ENCODE peak calls at places on chromosomes 16 and 17, in nine cellular contexts. T is IMR-90, R is PC-9, J is neural progenitor cell, L is fibroblast of lung, B is A549, A is endothelial cell of umbilical vein, O is DND-41, E is neuronal stem cell. I is an unnamed sample.

GRCh38 chr16:12089492-12090161 is 113.1 kb downstream of the SNX29 start:
- DNase-seq in T (peak; percentile 81), R (no peak), J (peak; percentile 50), L (peak; percentile 50), B (no peak), A (peak; percentile 73), O (no peak), E (no peak), I (no peak)

GRCh38 chr17:869067-869466 is 86.9 kb downstream of the MRM3 start:
- DNase-seq in T (peak; percentile 68), R (no peak), J (no peak), L (peak; percentile 78), B (no peak), A (no peak), O (no peak), E (no peak), I (no peak)

GRCh38 chr16:2814757-2815298 is 2.2 kb upstream of the PRSS21 start:
- DNase-seq in T (no peak), R (no peak), J (no peak), L (no peak), B (no peak), A (no peak), O (no peak), E (no peak), I (no peak)

GRCh38 chr16:58636474-58636873 is 6.8 kb upstream of the CNOT1 start:
- DNase-seq in T (no peak), R (no peak), J (no peak), L (no peak), B (no peak), A (no peak), O (no peak), E (no peak), I (no peak)

GRCh38 chr17:57899822-57900221 is 50.0 kb upstream of the MRPS23 start:
- DNase-seq in T (no peak), R (peak; percentile 81), J (no peak), L (no peak), B (peak; percentile 68), A (no peak), O (no peak), E (no peak), I (no peak)

GRCh38 chr17:45870342-45870974 is 23.9 kb upstream of the MAPT start:
- DNase-seq in T (no peak), R (no peak), J (no peak), L (no peak), B (no peak), A (no peak), O (no peak), E (no peak), I (no peak)

GRCh38 chr16:12317121-12317810 is 340.7 kb downstream of the SNX29 start:
- DNase-seq in T (no peak), R (no peak), J (no peak), L (no peak), B (no peak), A (no peak), O (no peak), E (no peak), I (no peak)

GRCh38 chr17:17516941-17517720 is 20.9 kb upstream of the RASD1 start:
- DNase-seq in T (no peak), R (no peak), J (no peak), L (no peak), B (no peak), A (no peak), O (no peak), E (no peak), I (no peak)

GRCh38 chr16:67235816-67236547 is 9.1 kb downstream of the TMEM208 start:
- DNase-seq in T (no peak), R (no peak), J (no peak), L (no peak), B (no peak), A (no peak), O (peak; percentile 86), E (no peak), I (peak; percentile 62)
- H3K4me2 ChIP-seq in T (no peak overlapping the region), R (no peak overlapping the region), J (no peak overlapping the region), L (no peak overlapping the region), B (no peak overlapping the region), A (no peak overlapping the region), O (peak overlapping the region; percentile 57), E (no peak overlapping the region), I (peak overlapping the region; percentile 39)

GRCh38 chr17:82830249-82830661 is 9.6 kb downstream of the ZNF750 start:
- DNase-seq in T (peak; percentile 10), R (no peak), J (no peak), L (peak; percentile 54), B (no peak), A (no peak), O (no peak), E (no peak), I (no peak)

GRCh38 chr17:82831041-82831817 is 8.6 kb downstream of the ZNF750 start:
- DNase-seq in T (no peak), R (no peak), J (no peak), L (no peak), B (no peak), A (no peak), O (no peak), E (no peak), I (no peak)

GRCh38 chr17:82832411-82832810 is 7.4 kb downstream of the ZNF750 start:
- DNase-seq in T (no peak), R (no peak), J (no peak), L (no peak), B (no peak), A (no peak), O (peak; percentile 29), E (no peak), I (no peak)

GRCh38 chr17:82832881-82833475 is 6.8 kb downstream of the ZNF750 start:
- DNase-seq in T (no peak), R (no peak), J (no peak), L (no peak), B (no peak), A (no peak), O (no peak), E (no peak), I (no peak)

GRCh38 chr17:82831818-82832200 is 8.0 kb downstream of the ZNF750 start:
- DNase-seq in T (no peak), R (no peak), J (no peak), L (no peak), B (no peak), A (no peak), O (no peak), E (no peak), I (no peak)
- H3K4me3 ChIP-seq in T (no peak overlapping the region), R (no peak overlapping the region), J (no peak overlapping the region), L (no peak overlapping the region), B (no peak overlapping the region), A (no peak overlapping the region), O (no peak overlapping the region), E (no peak overlapping the region), I (no peak overlapping the region)

DNA sequence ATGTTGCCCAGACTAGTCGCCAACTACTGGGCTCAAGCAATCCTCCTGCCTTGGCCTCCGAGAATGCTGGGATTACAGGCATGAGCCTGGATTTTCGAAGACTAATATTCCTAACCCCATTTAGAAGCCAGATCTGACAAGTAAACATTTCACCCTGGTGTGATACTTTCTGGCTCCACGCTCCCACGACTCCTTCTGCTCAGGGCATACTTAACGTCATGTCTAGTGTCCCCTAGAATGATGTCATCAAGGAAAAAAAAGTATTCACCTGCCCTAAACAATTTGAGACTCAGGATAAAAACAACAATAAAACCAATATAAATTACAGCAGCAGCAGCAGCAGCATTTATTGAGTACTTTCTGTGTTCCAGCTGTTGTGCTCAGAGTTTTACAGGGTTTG is 13.2 kb downstream of the ITGB3 start:
- DNase-seq in T (peak; percentile 51), R (peak; percentile 9), J (no peak), L (peak; percentile 39), B (no peak), A (no peak), O (no peak), E (no peak), I (no peak)
- H3K4me2 ChIP-seq in T (no peak overlapping the region), R (peak overlapping the region; percentile 52), J (no peak overlapping the region), L (peak overlapping the region; percentile 16), B (no peak overlapping the region), A (no peak overlapping the region), O (no peak overlapping the region), E (no peak overlapping the region), I (no peak overlapping the region)

DNA sequence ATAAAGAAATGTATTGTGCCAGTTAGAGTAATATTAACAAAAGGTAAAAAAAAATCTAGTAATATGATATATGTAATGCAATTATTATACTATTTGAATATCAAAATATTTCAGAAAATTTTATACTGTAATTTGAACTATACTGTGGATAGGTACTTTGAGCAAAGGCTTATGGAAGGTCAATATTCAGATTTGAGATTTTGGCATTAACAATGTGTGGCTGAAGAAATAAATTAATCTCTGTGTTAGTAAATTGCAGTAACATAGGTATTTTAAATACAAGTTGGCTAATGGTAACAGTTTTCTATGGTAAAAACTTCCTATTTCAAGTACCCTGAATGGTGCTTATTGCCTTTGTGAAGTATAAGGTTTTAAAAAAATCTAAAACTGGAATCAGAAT is 23.2 kb upstream of the NACA2 start:
- DNase-seq in T (no peak), R (no peak), J (no peak), L (no peak), B (no peak), A (no peak), O (no peak), E (no peak), I (no peak)
- H3K4me3 ChIP-seq in T (no peak overlapping the region), R (no peak overlapping the region), J (no peak overlapping the region), L (no peak overlapping the region), B (no peak overlapping the region), A (no peak overlapping the region), O (no peak overlapping the region), E (no peak overlapping the region), I (no peak overlapping the region)

GRCh38 chr16:16032271-16032979 is 83.0 kb downstream of the ABCC1 start:
- DNase-seq in T (peak; percentile 58), R (no peak), J (no peak), L (peak; percentile 33), B (no peak), A (no peak), O (no peak), E (no peak), I (no peak)
- H3K4me2 ChIP-seq in T (no peak overlapping the region), R (no peak overlapping the region), J (no peak overlapping the region), L (no peak overlapping the region), B (no peak overlapping the region), A (no peak overlapping the region), O (no peak overlapping the region), E (no peak overlapping the region), I (no peak overlapping the region)

DNA sequence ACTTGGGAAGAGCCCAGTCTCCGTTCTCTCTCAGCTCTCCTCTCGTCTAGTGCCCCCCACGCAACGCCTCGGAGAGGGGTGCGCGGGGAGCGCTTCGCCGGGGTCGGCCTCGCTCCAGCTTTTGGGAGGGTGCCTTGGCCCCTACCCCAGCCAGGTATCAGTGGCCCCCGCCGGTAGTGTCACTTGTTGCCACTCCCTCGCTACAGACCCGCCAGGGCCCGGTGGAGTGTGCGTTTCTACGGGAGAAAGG is 786 bp upstream of the CDH11 start:
- DNase-seq in T (no peak), R (no peak), J (no peak), L (no peak), B (no peak), A (peak; percentile 46), O (no peak), E (no peak), I (no peak)
- H3K4me3 ChIP-seq in T (peak overlapping the region; percentile 66), R (no peak overlapping the region), J (peak overlapping the region; percentile 93), L (peak overlapping the region; percentile 69), B (peak overlapping the region; percentile 36), A (peak overlapping the region; percentile 85), O (no peak overlapping the region), E (peak overlapping the region; percentile 12), I (peak overlapping the region; percentile 58)

GRCh38 chr16:86994215-86994614 is 323.0 kb downstream of the C16orf95 start:
- DNase-seq in T (no peak), R (no peak), J (no peak), L (peak; percentile 15), B (no peak), A (no peak), O (no peak), E (no peak), I (no peak)
- H3K4me2 ChIP-seq in T (no peak overlapping the region), R (no peak overlapping the region), J (peak overlapping the region; percentile 9), L (peak overlapping the region; percentile 67), B (peak overlapping the region; percentile 85), A (no peak overlapping the region), O (no peak overlapping the region), E (no peak overlapping the region), I (no peak overlapping the region)

I was measured in mammary epithelial cell.